ENCODE peak calls at places on chromosome 16, in six cellular contexts. D is IMR-90, G is mesendoderm, Q is H9, X is neuronal stem cell, L is mesenchymal stem cell. T is an unnamed sample.

GRCh38 chr16:21638573-21638975 is 13.8 kb downstream of the IGSF6 start:
- DNase-seq in X (no peak), L (peak), D (peak), G (no peak), Q (no peak), T (no peak)

GRCh38 chr16:191783-192294 is 11.6 kb downstream of the HBQ1 start:
- DNase-seq in L (no peak), G (no peak), D (peak), Q (no peak), X (no peak), T (peak)

GRCh38 chr16:57434003-57434402 is 13.2 kb downstream of the CIAPIN1 start:
- DNase-seq in Q (no peak), D (no peak), G (no peak), X (no peak), L (no peak), T (no peak)

GRCh38 chr16:11205754-11206459 is 50.1 kb downstream of the SOCS1 start:
- DNase-seq in L (peak), D (peak), X (no peak), Q (no peak), G (peak), T (no peak)

GRCh38 chr16:52499061-52499460 is 47.9 kb downstream of the TOX3 start:
- DNase-seq in L (no peak), X (no peak), D (no peak), Q (no peak), G (no peak), T (no peak)

GRCh38 chr16:997440-998051 is 16.0 kb downstream of the SOX8 start:
- DNase-seq in G (peak), Q (peak), L (peak), D (peak), X (no peak), T (no peak)

GRCh38 chr16:73047536-73048291 is at the start of gene ZFHX3:
- DNase-seq in G (peak), Q (peak), L (peak), D (peak), X (no peak), T (peak)

GRCh38 chr16:929227-929669 is 41.5 kb downstream of the LMF1 start:
- DNase-seq in D (no peak), G (no peak), X (no peak), L (no peak), Q (peak), T (no peak)

GRCh38 chr16:28179354-28179753 is 32.4 kb downstream of the XPO6 start:
- DNase-seq in G (no peak), X (no peak), Q (no peak), D (no peak), L (no peak), T (no peak)

GRCh38 chr16:4139968-4140367 is 23.7 kb upstream of the ADCY9 start:
- DNase-seq in X (no peak), Q (no peak), D (no peak), G (no peak), L (no peak), T (no peak)

GRCh38 chr16:8967437-8967821 is 3.7 kb upstream of the USP7 start:
- DNase-seq in L (no peak), G (peak), X (no peak), Q (no peak), D (no peak), T (no peak)

GRCh38 chr16:9135797-9136196 is 44.4 kb downstream of the HAPSTR1 start:
- DNase-seq in X (no peak), Q (no peak), L (no peak), G (no peak), D (no peak), T (no peak)

GRCh38 chr16:78519896-78520295 is 420.4 kb downstream of the WWOX start:
- DNase-seq in Q (no peak), D (no peak), L (no peak), X (no peak), G (no peak), T (no peak)

GRCh38 chr16:77414752-77415231 is 20.0 kb downstream of the ADAMTS18 start:
- DNase-seq in G (no peak), Q (no peak), L (no peak), D (no peak), X (no peak), T (no peak)

GRCh38 chr16:89952049-89952448 is 3.5 kb downstream of the DEF8 start:
- DNase-seq in G (no peak), X (no peak), D (no peak), L (no peak), Q (no peak), T (no peak)

GRCh38 chr16:15810411-15810810 is 46.4 kb downstream of the MYH11 start:
- DNase-seq in Q (no peak), G (no peak), D (no peak), X (no peak), L (no peak), T (peak)

GRCh38 chr16:15880434-15880833 is 8.0 kb downstream of the CEP20 start:
- DNase-seq in X (no peak), Q (no peak), D (no peak), L (no peak), G (no peak), T (no peak)

GRCh38 chr16:49471038-49471727 is 97.6 kb downstream of the C16orf78 start:
- DNase-seq in Q (peak), L (no peak), D (no peak), G (no peak), X (no peak), T (no peak)

GRCh38 chr16:57343131-57343731 is 15.4 kb upstream of the CCL22 start:
- DNase-seq in X (no peak), G (no peak), Q (no peak), D (no peak), L (no peak), T (no peak)

GRCh38 chr16:57473176-57473840 is 10.8 kb downstream of the POLR2C start:
- DNase-seq in D (no peak), X (no peak), G (no peak), L (no peak), Q (peak), T (no peak)

GRCh38 chr16:54446639-54447038 is 160.1 kb upstream of the IRX3 start:
- DNase-seq in X (no peak), D (no peak), G (no peak), Q (no peak), L (peak), T (no peak)

GRCh38 chr16:4611337-4612023 is 3.2 kb downstream of the UBALD1 start:
- DNase-seq in D (peak), Q (no peak), X (no peak), G (no peak), L (peak), T (no peak)

DNA sequence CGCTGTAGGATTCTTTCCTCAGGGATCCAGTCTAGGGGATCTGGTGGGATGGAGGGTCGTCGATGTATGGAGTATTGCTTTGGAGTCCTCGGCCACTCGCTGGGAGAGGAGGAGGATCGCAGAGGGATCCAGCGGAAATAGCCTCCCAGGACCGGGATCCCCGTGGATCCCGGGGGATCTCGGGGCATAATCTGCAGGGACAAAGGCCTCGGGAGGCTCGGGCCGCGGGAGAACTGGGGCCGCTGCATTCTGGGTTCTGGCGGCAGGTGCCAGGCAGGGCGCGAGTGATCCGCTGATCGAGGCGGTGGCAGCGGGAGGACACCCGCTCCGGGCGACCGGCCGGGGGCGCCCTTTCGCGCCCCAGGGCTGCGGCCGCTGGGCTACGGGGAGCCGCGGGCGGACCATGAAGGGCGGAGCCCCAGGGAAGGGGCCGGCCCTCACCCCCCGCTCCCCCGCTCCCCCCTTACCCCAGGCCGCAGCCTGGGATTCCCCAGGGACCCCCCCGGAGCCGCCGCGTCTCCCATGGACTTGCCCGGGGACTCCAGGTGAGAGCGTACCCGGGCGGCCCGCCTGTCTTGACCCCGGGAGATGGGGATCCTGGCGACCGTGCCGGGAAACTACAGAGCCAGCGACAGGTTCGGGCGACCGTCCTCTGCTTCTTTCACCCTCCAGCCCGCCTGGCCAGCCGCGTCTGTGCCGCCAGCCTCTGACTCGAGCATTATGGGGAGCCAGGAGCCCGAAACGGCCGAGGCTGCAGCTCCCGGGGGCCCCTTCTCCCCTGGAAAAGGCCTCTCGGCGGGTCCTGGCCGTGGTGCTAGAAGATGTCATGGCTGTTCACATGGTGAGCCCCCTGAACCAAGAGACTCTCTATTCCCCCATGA is 604 bp downstream of the PRR14 start:
- DNase-seq in Q (peak), D (peak), L (peak), G (peak), X (no peak), T (peak)
- H3K4ac ChIP-seq in Q (no peak), D (peak), L (peak), G (peak), X (peak), T (peak)

DNA sequence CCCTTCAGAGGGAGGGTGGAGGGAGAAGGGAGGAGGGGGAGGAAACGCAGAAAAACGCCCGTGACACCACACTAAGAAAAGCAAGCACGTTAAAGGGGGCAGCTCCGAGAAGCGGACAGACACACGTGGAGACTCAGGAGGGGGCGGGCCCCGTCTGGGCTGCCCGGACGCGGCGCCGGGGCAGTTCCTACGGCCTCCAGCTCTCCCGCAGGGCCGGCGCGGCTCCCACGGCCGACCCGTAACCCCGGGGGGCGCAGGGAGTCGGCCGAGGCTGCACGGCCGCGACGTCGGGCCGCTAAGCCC is 362 bp downstream of the KLHDC4 start:
- DNase-seq in Q (no peak), X (no peak), L (peak), D (peak), G (peak), T (no peak)
- H3K4ac ChIP-seq in Q (no peak), X (no peak), L (peak), D (no peak), G (peak), T (peak)

DNA sequence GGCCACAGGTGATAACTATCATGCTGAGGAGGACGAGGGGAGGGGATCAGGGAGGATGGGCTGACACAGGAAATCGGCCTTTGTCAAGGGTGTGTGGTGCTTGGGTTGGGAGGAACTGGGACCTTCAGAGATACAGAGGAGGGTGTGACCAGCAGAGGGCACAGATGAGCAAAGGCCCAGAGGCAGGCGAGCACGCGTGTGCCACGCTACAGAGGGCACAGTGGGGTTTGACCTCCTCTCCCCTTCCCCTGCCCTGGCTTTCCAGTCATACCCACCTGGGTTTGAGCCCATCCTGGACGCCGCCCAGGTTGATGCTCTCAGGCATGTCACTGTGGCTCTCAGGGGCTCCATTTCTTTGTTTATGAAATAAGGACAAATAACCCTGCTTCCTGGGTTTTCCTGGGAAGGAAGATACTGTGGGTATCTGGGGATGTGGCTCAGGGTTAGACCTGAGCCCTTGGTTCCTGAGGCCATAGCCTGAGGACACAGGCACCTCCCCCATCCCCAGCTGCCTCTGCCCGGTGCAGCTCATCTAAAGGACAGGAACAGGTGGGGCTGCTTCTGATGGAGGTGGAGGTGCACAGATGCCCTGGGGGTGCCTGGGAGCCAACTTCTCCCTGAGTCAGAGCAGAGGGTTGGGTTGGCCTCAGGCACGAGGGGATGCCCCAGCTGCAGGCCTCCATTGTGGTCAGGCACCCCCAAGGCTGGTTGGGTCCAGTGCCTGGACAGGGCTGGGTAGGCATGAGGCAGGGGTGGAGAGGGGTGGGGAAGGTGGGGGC is 51.8 kb downstream of the BEAN1 start:
- DNase-seq in L (peak), D (peak), X (no peak), G (peak), Q (peak), T (peak)
- H3K4ac ChIP-seq in L (no peak), D (no peak), X (peak), G (no peak), Q (no peak), T (no peak)

GRCh38 chr16:68259421-68259820 is 4.9 kb upstream of the SLC7A6 start:
- DNase-seq in Q (no peak), L (no peak), D (peak), G (no peak), X (no peak), T (no peak)

GRCh38 chr16:68265078-68265925 is 976 bp downstream of the SLC7A6 start:
- DNase-seq in L (peak), G (peak), D (peak), X (no peak), Q (no peak), T (peak)

GRCh38 chr16:68267612-68268405 is 3.5 kb downstream of the SLC7A6 start:
- DNase-seq in Q (peak), X (no peak), D (no peak), L (no peak), G (peak), T (no peak)

GRCh38 chr16:68263559-68264127 is 683 bp upstream of the SLC7A6 start:
- DNase-seq in D (no peak), L (no peak), Q (no peak), X (no peak), G (no peak), T (no peak)

DNA sequence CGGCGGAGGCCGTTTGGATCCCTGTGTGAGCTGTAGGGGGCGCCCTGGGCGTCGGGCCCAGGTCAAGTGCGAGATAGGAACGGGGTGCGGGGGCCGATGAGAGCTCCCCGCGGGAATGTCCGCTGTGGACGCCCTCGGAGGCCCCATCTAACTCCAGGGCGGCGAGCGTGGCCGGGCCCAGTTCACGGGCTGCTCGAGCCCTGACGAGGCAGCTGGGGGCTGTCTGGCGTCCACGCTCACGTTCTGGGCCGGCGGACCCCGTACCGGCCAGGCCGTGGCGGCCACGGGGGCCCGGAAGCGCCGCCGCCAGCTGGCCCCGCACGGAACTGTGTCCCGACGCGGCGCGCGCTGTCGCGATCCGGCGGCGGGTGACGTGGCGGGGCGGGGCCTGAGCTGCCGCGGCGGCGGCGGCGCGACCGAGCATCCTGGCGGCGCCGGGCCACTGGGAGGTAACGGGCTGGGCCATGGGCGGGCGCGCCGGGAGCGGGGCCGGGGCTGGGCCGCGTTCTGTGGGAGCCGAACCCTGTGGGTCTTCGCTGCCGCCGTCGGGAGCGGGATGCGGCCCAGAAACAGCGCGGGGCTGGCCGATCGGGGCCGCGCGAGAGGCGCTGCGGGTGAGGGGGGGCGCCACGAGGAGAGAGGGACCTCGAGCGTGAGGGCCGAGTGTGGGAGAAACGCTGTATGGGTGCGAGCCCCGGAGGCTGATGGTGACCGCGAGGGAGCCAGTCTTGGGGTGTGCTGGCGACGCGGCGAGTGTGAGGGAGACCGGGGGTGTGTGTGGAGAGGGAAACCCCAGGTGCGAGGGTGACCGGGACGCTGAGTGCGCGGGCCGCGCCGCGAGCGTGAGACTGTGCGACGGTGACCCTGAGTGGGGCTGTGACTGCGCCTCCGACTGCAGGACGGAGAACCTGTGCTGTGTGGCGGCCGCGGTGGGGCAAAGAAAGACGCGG is at the start of gene SLC7A6:
- DNase-seq in G (peak), D (peak), Q (peak), L (peak), X (peak), T (peak)
- H3K4ac ChIP-seq in G (peak), D (peak), Q (no peak), L (peak), X (peak), T (peak)

DNA sequence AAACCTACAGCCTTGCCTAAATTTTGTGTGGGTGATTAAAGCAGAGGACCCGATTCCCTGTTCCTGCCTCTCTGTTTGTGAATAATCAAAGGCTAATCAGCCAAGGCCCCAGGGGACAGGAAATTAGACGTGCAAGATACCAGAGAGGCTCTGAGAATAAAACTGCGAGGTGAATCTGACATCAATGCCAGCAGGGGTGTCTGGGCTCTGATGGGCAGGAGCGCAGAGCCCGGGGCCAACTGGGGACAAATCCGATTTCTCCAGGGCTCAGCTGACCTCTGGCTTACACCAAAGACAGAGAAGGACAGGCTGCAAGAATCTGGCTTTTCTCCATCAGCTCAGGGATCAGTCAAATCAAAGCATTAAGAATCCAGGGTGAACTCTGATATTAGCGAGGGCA is 174.3 kb downstream of the XYLT1 start:
- DNase-seq in X (no peak), L (no peak), Q (no peak), G (peak), D (no peak), T (no peak)
- H3K4ac ChIP-seq in X (no peak), L (no peak), Q (no peak), G (peak), D (no peak), T (no peak)

GRCh38 chr16:14629612-14629918 is 495 bp downstream of the PARN start:
- DNase-seq in Q (no peak), D (no peak), G (peak), L (peak), X (no peak), T (no peak)

GRCh38 chr16:14627088-14627487 is 3.0 kb downstream of the PARN start:
- DNase-seq in Q (no peak), G (no peak), X (no peak), D (no peak), L (peak), T (no peak)

GRCh38 chr16:14628806-14629611 is 1.1 kb downstream of the PARN start:
- DNase-seq in Q (no peak), D (no peak), X (no peak), G (no peak), L (no peak), T (no peak)

GRCh38 chr16:14632693-14633569 is at the start of gene BFAR:
- DNase-seq in X (peak), L (peak), Q (peak), D (peak), G (peak), T (peak)

GRCh38 chr16:14629919-14630619 is at the start of gene PARN:
- DNase-seq in L (peak), X (peak), D (peak), G (peak), Q (peak), T (peak)
- H3K4ac ChIP-seq in L (peak), X (no peak), D (peak), G (peak), Q (peak), T (peak)

DNA sequence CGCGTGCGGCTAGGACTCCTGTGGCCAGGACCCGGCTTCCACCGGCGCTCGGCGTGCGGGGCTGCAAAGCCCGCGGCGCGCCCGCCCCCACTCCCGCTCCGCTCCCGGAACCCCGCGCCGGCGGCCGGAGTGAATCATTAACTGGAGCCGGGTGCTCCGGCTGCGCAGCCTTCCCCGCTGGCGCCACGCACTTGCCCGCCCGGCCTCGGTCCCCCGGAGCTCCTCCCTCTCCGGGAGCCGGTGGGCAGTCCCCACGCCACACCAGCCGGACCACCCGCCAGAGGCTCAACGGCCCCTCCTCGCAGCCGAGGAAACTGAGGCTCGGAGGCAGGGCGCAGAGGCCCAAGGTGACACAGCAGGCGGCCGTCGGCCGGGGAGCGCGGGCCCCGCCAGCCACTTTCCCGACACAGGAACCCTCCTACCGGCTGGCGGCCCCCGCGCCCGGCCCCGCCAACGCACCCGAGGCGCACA is 580 bp downstream of the BCAR1 start:
- DNase-seq in X (no peak), L (peak), Q (no peak), G (no peak), D (no peak), T (peak)
- H3K4ac ChIP-seq in X (no peak), L (peak), Q (no peak), G (peak), D (peak), T (peak)

T was measured in trophoblast cell.